ENCODE peak calls at places on chromosomes 4 and X, in eight cellular contexts. X is NB4; E is nucleus accumbens; O is HTR-8/SVneo; A is activated T-cell treated with anti-CD3 and anti-CD28 coated beads, Interleukin-2, amount 50 U/mL, for 1 hour; Z is central memory CD4-positive, alpha-beta T cell; K is DMS153; Q is glutamatergic neuron. B is an unnamed sample.

GRCh38 chr4:7132249-7132648 is 60.1 kb upstream of the SORCS2 start:
- DNase-seq in Z (no peak), X (no peak), A (no peak), K (no peak), O (no peak), Q (no peak), E (no peak), B (no peak)

GRCh38 chrX:107849747-107850478 is 24.2 kb downstream of the MID2 start:
- DNase-seq in A (no peak), X (peak), Q (no peak), E (no peak), O (no peak), K (no peak), Z (no peak), B (no peak)

GRCh38 chr4:170591076-170591475 is 501.3 kb upstream of the AADAT start:
- DNase-seq in O (no peak), E (no peak), Z (no peak), X (no peak), K (no peak), A (no peak), Q (no peak), B (no peak)

GRCh38 chrX:154096140-154097002 is 1.1 kb downstream of the MECP2 start:
- DNase-seq in K (no peak), E (no peak), Z (peak), O (no peak), A (peak), Q (no peak), X (peak), B (no peak)

GRCh38 chr4:82801910-82802521 is 3.4 kb upstream of the SCD5 start:
- DNase-seq in E (no peak), A (no peak), K (no peak), Q (peak), O (no peak), Z (no peak), X (peak), B (no peak)

GRCh38 chrX:153687121-153688039 is at the start of gene SLC6A8:
- DNase-seq in K (no peak), A (peak), O (peak), X (peak), E (peak), Q (peak), Z (no peak), B (no peak)

GRCh38 chr4:102580463-102580842 is 79.3 kb downstream of the NFKB1 start:
- DNase-seq in A (no peak), E (no peak), K (no peak), Q (no peak), X (no peak), Z (no peak), O (no peak), B (no peak)

GRCh38 chrX:19514791-19515614 is at the start of gene MAP3K15:
- DNase-seq in X (peak), A (peak), Z (no peak), O (peak), Q (peak), K (peak), E (no peak), B (no peak)

GRCh38 chr4:32645653-32646052 is 1925.5 kb downstream of the PCDH7 start:
- DNase-seq in Q (no peak), Z (no peak), O (no peak), K (no peak), E (no peak), X (no peak), A (no peak), B (no peak)

GRCh38 chr4:83285022-83285387 is 407 bp upstream of the COQ2 start:
- DNase-seq in O (peak), E (no peak), Z (peak), X (peak), Q (no peak), K (peak), A (no peak), B (peak)

GRCh38 chr4:5932021-5932553 is 39.2 kb upstream of the CRMP1 start:
- DNase-seq in K (peak), X (no peak), Z (no peak), E (no peak), O (no peak), Q (no peak), A (no peak), B (no peak)

GRCh38 chr4:183443609-183444148 is 757 bp upstream of the CDKN2AIP start:
- DNase-seq in X (no peak), K (peak), O (peak), Q (no peak), E (no peak), Z (no peak), A (no peak), B (peak)

GRCh38 chr4:173519130-173520101 is 10.6 kb downstream of the HAND2 start:
- DNase-seq in Z (no peak), Q (peak), A (no peak), K (no peak), X (no peak), E (no peak), O (no peak), B (no peak)

GRCh38 chrX:37686979-37687378 is 1.4 kb downstream of the XK start:
- DNase-seq in E (no peak), Z (no peak), Q (no peak), A (no peak), K (no peak), O (no peak), X (peak), B (no peak)

B was measured in CD14-positive monocyte.